ENCODE peak calls at places on chromosome 2, in eight cellular contexts. Q is neural progenitor cell, N is K562, O is HCT116, K is mammary epithelial cell, P is trophoblast cell, F is PC-3, V is DND-41. C is an unnamed sample.

GRCh38 chr2:15808221-15808574 is 132.2 kb upstream of the MYCN start:
- DNase-seq in N (peak; percentile 22), F (no peak), P (no peak), K (no peak), O (no peak), Q (peak; percentile 47), V (no peak), C (no peak)

GRCh38 chr2:157875720-157876065 is 437 bp downstream of the ACVR1 start:
- DNase-seq in F (peak; percentile 36), O (no peak), N (peak; percentile 79), Q (peak; percentile 83), P (peak; percentile 70), K (no peak), V (no peak), C (no peak)

GRCh38 chr2:168169097-168169745 is 78.2 kb downstream of the STK39 start:
- DNase-seq in N (no peak), P (no peak), Q (no peak), V (no peak), K (no peak), F (peak; percentile 44), O (no peak), C (peak; percentile 61)

GRCh38 chr2:68606759-68607158 is 36.6 kb upstream of the PROKR1 start:
- DNase-seq in F (no peak), Q (no peak), N (no peak), O (no peak), K (no peak), P (no peak), V (no peak), C (no peak)

GRCh38 chr2:234091432-234091879 is 41.0 kb downstream of the SPP2 start:
- DNase-seq in V (no peak), P (no peak), O (no peak), N (no peak), K (peak; percentile 72), Q (no peak), F (peak; percentile 84), C (no peak)

GRCh38 chr2:28447943-28448737 is 47.7 kb upstream of the PLB1 start:
- DNase-seq in P (peak; percentile 51), N (no peak), O (no peak), Q (no peak), K (peak; percentile 84), V (no peak), F (peak; percentile 82), C (peak; percentile 46)

GRCh38 chr2:31227711-31228125 is 6.2 kb upstream of the EHD3 start:
- DNase-seq in Q (no peak), O (no peak), P (peak; percentile 55), F (peak; percentile 49), V (no peak), K (no peak), N (no peak), C (no peak)

GRCh38 chr2:28833740-28834139 is 23.1 kb downstream of the SPDYA start:
- DNase-seq in F (no peak), P (no peak), Q (no peak), K (no peak), N (no peak), V (no peak), O (no peak), C (no peak)

GRCh38 chr2:150482111-150482510 is 5.4 kb downstream of the RND3 start:
- DNase-seq in F (peak; percentile 8), P (no peak), N (no peak), O (no peak), Q (no peak), V (no peak), K (no peak), C (no peak)

GRCh38 chr2:132446460-132446859 is 29.9 kb downstream of the GPR39 start:
- DNase-seq in K (no peak), F (no peak), O (no peak), V (no peak), P (no peak), Q (peak; percentile 6), N (no peak), C (no peak)

GRCh38 chr2:201795608-201796477 is 10.5 kb upstream of the CDK15 start:
- DNase-seq in F (peak; percentile 70), V (no peak), K (peak; percentile 55), N (peak; percentile 46), O (peak; percentile 35), Q (peak; percentile 78), P (peak; percentile 47), C (peak; percentile 67)

GRCh38 chr2:39603436-39603835 is 62.3 kb upstream of the TMEM178A start:
- DNase-seq in K (peak; percentile 58), V (no peak), F (no peak), Q (no peak), N (no peak), O (no peak), P (no peak), C (no peak)

GRCh38 chr2:141311430-141311829 is 819.4 kb downstream of the LRP1B start:
- DNase-seq in K (no peak), N (no peak), Q (no peak), F (no peak), V (no peak), P (no peak), O (no peak), C (no peak)

GRCh38 chr2:216932806-216933579 is 73.1 kb upstream of the TNP1 start:
- DNase-seq in K (no peak), P (no peak), O (no peak), N (peak; percentile 36), Q (no peak), V (no peak), F (no peak), C (no peak)

GRCh38 chr2:219851801-219852481 is 224.5 kb downstream of the SLC4A3 start:
- DNase-seq in K (peak; percentile 58), F (peak; percentile 83), P (peak; percentile 94), N (no peak), V (no peak), O (no peak), Q (peak; percentile 87), C (no peak)

GRCh38 chr2:53021828-53022227 is 745.8 kb upstream of the CHAC2 start:
- DNase-seq in F (no peak), N (no peak), K (no peak), Q (no peak), V (no peak), O (no peak), P (no peak), C (no peak)

GRCh38 chr2:176162911-176163654 is 6.0 kb downstream of the HOXD3 start:
- DNase-seq in F (no peak), V (no peak), N (no peak), Q (peak; percentile 43), P (no peak), K (no peak), O (no peak), C (no peak)

GRCh38 chr2:41869542-41870256 is 178.1 kb upstream of the PKDCC start:
- DNase-seq in Q (peak; percentile 85), O (peak; percentile 34), P (peak; percentile 78), K (peak; percentile 23), V (peak; percentile 77), F (peak; percentile 79), N (peak; percentile 76), C (peak; percentile 88)

GRCh38 chr2:129870646-129871335 is 108.7 kb upstream of the RAB6C start:
- DNase-seq in K (no peak), Q (no peak), O (no peak), P (no peak), V (no peak), F (no peak), N (no peak), C (no peak)

GRCh38 chr2:44778671-44779476 is 162.6 kb upstream of the SIX3 start:
- DNase-seq in N (no peak), V (no peak), K (no peak), F (no peak), P (no peak), Q (peak; percentile 87), O (no peak), C (peak; percentile 92)
- H2AFZ ChIP-seq in N (no peak overlapping the region), V (no peak overlapping the region), K (no peak overlapping the region), F (no peak overlapping the region), P (no peak overlapping the region), Q (no peak overlapping the region), O (no peak overlapping the region), C (peak overlapping the region; percentile 71)

GRCh38 chr2:63052411-63053234 is 2.0 kb downstream of the OTX1 start:
- DNase-seq in F (no peak), Q (peak; percentile 39), N (no peak), K (no peak), O (no peak), V (no peak), P (no peak), C (no peak)

GRCh38 chr2:63050186-63050915 is at the start of gene OTX1:
- DNase-seq in K (peak; percentile 86), N (peak; percentile 97), V (peak; percentile 88), O (peak; percentile 56), Q (peak; percentile 94), P (peak; percentile 55), F (peak; percentile 87), C (peak; percentile 98)

GRCh38 chr2:63050916-63051794 is 525 bp downstream of the OTX1 start:
- DNase-seq in Q (peak; percentile 56), P (peak; percentile 23), V (peak; percentile 27), O (no peak), N (peak; percentile 38), F (peak; percentile 11), K (peak; percentile 12), C (no peak)

GRCh38 chr2:63053235-63053888 is 2.7 kb downstream of the OTX1 start:
- DNase-seq in V (no peak), K (no peak), P (no peak), O (no peak), Q (peak; percentile 43), F (no peak), N (no peak), C (no peak)

GRCh38 chr2:63051795-63052333 is 1.2 kb downstream of the OTX1 start:
- DNase-seq in V (no peak), P (no peak), Q (peak; percentile 62), F (no peak), K (no peak), O (no peak), N (no peak), C (no peak)
- H3K9ac ChIP-seq in V (peak overlapping the region; percentile 79), P (no peak overlapping the region), Q (peak overlapping the region; percentile 43), F (peak overlapping the region; percentile 85), K (no peak overlapping the region), O (peak overlapping the region; percentile 98), N (no peak overlapping the region), C (peak overlapping the region; percentile 76)

GRCh38 chr2:207251573-207252192 is 85.9 kb upstream of the KLF7 start:
- DNase-seq in F (no peak), K (no peak), N (no peak), Q (no peak), V (no peak), P (no peak), O (no peak), C (no peak)
- H2AFZ ChIP-seq in F (no peak overlapping the region), K (no peak overlapping the region), N (peak overlapping the region; percentile 63), Q (no peak overlapping the region), V (no peak overlapping the region), P (no peak overlapping the region), O (no peak overlapping the region), C (no peak overlapping the region)

GRCh38 chr2:192148620-192149321 is 46.0 kb downstream of the TMEFF2 start:
- DNase-seq in K (no peak), P (peak; percentile 54), N (no peak), Q (no peak), F (no peak), V (no peak), O (no peak), C (no peak)
- H3K9ac ChIP-seq in K (no peak overlapping the region), P (no peak overlapping the region), N (no peak overlapping the region), Q (no peak overlapping the region), F (no peak overlapping the region), V (no peak overlapping the region), O (no peak overlapping the region), C (no peak overlapping the region)

GRCh38 chr2:130899306-130899705 is 62.6 kb downstream of the ARHGEF4 start:
- DNase-seq in O (no peak), Q (no peak), V (no peak), N (no peak), F (no peak), P (no peak), K (no peak), C (no peak)
- H2AFZ ChIP-seq in O (no peak overlapping the region), Q (no peak overlapping the region), V (no peak overlapping the region), N (no peak overlapping the region), F (no peak overlapping the region), P (no peak overlapping the region), K (no peak overlapping the region), C (no peak overlapping the region)

GRCh38 chr2:171531291-171531690 is 9.0 kb downstream of the CYBRD1 start:
- DNase-seq in O (no peak), K (no peak), V (no peak), P (no peak), Q (no peak), F (no peak), N (no peak), C (no peak)
- H3K9ac ChIP-seq in O (no peak overlapping the region), K (no peak overlapping the region), V (no peak overlapping the region), P (no peak overlapping the region), Q (no peak overlapping the region), F (no peak overlapping the region), N (no peak overlapping the region), C (no peak overlapping the region)

C was measured in Karpas-422.